ENCODE peak calls at places on chromosomes 6 and 20, in nine cellular contexts. One of them, this sample, is unnamed.

GRCh38 chr6:161135695-161136591 is 137.9 kb downstream of the AGPAT4 start:
- DNase-seq in Ammon's horn: peak
- DNase-seq in esophagus muscularis mucosa: peak
- DNase-seq in G401: no peak
- DNase-seq in LoVo: no peak
- DNase-seq in stimulated activated CD8-positive, alpha-beta memory T cell treated with anti-CD3 and anti-CD28 coated beads, Interleukin-7, amount 100 ng/mL, for 1 hour: no peak
- DNase-seq in dorsolateral prefrontal cortex: no peak
- DNase-seq in ACHN: no peak
- DNase-seq in NCI-H748 treated with DMSO at 0.1 percent for 48 hours: no peak
- DNase-seq in this sample: no peak

GRCh38 chr6:40999498-41000070 is 39.4 kb downstream of the UNC5CL start:
- DNase-seq in Ammon's horn: peak
- DNase-seq in esophagus muscularis mucosa: no peak
- DNase-seq in G401: peak
- DNase-seq in LoVo: peak
- DNase-seq in stimulated activated CD8-positive, alpha-beta memory T cell treated with anti-CD3 and anti-CD28 coated beads, Interleukin-7, amount 100 ng/mL, for 1 hour: no peak
- DNase-seq in dorsolateral prefrontal cortex: no peak
- DNase-seq in ACHN: peak
- DNase-seq in NCI-H748 treated with DMSO at 0.1 percent for 48 hours: no peak
- DNase-seq in this sample: no peak

GRCh38 chr6:73231986-73232391 is 6.7 kb upstream of the KHDC1L start:
- DNase-seq in Ammon's horn: no peak
- DNase-seq in esophagus muscularis mucosa: no peak
- DNase-seq in G401: no peak
- DNase-seq in LoVo: no peak
- DNase-seq in stimulated activated CD8-positive, alpha-beta memory T cell treated with anti-CD3 and anti-CD28 coated beads, Interleukin-7, amount 100 ng/mL, for 1 hour: no peak
- DNase-seq in dorsolateral prefrontal cortex: no peak
- DNase-seq in ACHN: no peak
- DNase-seq in NCI-H748 treated with DMSO at 0.1 percent for 48 hours: no peak
- DNase-seq in this sample: no peak

GRCh38 chr6:61555993-61556392 is 730.0 kb downstream of the KHDRBS2 start:
- DNase-seq in Ammon's horn: no peak
- DNase-seq in esophagus muscularis mucosa: no peak
- DNase-seq in G401: no peak
- DNase-seq in LoVo: no peak
- DNase-seq in stimulated activated CD8-positive, alpha-beta memory T cell treated with anti-CD3 and anti-CD28 coated beads, Interleukin-7, amount 100 ng/mL, for 1 hour: no peak
- DNase-seq in dorsolateral prefrontal cortex: no peak
- DNase-seq in ACHN: no peak
- DNase-seq in NCI-H748 treated with DMSO at 0.1 percent for 48 hours: no peak
- DNase-seq in this sample: no peak

GRCh38 chr6:91031581-91031980 is 444.7 kb upstream of the MAP3K7 start:
- DNase-seq in Ammon's horn: no peak
- DNase-seq in esophagus muscularis mucosa: no peak
- DNase-seq in G401: no peak
- DNase-seq in LoVo: no peak
- DNase-seq in stimulated activated CD8-positive, alpha-beta memory T cell treated with anti-CD3 and anti-CD28 coated beads, Interleukin-7, amount 100 ng/mL, for 1 hour: no peak
- DNase-seq in dorsolateral prefrontal cortex: no peak
- DNase-seq in ACHN: no peak
- DNase-seq in NCI-H748 treated with DMSO at 0.1 percent for 48 hours: no peak
- DNase-seq in this sample: no peak

GRCh38 chr20:33770005-33770404 is 38.2 kb downstream of the ZNF341 start:
- DNase-seq in Ammon's horn: no peak
- DNase-seq in esophagus muscularis mucosa: no peak
- DNase-seq in G401: no peak
- DNase-seq in LoVo: no peak
- DNase-seq in stimulated activated CD8-positive, alpha-beta memory T cell treated with anti-CD3 and anti-CD28 coated beads, Interleukin-7, amount 100 ng/mL, for 1 hour: no peak
- DNase-seq in dorsolateral prefrontal cortex: no peak
- DNase-seq in ACHN: no peak
- DNase-seq in NCI-H748 treated with DMSO at 0.1 percent for 48 hours: no peak
- DNase-seq in this sample: no peak

GRCh38 chr6:170437719-170438401 is 115.2 kb downstream of the PSMB1 start:
- DNase-seq in Ammon's horn: no peak
- DNase-seq in esophagus muscularis mucosa: no peak
- DNase-seq in G401: peak
- DNase-seq in LoVo: no peak
- DNase-seq in stimulated activated CD8-positive, alpha-beta memory T cell treated with anti-CD3 and anti-CD28 coated beads, Interleukin-7, amount 100 ng/mL, for 1 hour: no peak
- DNase-seq in dorsolateral prefrontal cortex: no peak
- DNase-seq in ACHN: no peak
- DNase-seq in NCI-H748 treated with DMSO at 0.1 percent for 48 hours: no peak
- DNase-seq in this sample: no peak

GRCh38 chr20:22338140-22338708 is 246.1 kb downstream of the FOXA2 start:
- DNase-seq in Ammon's horn: no peak
- DNase-seq in esophagus muscularis mucosa: peak
- DNase-seq in G401: no peak
- DNase-seq in LoVo: no peak
- DNase-seq in stimulated activated CD8-positive, alpha-beta memory T cell treated with anti-CD3 and anti-CD28 coated beads, Interleukin-7, amount 100 ng/mL, for 1 hour: no peak
- DNase-seq in dorsolateral prefrontal cortex: no peak
- DNase-seq in ACHN: no peak
- DNase-seq in NCI-H748 treated with DMSO at 0.1 percent for 48 hours: no peak
- DNase-seq in this sample: no peak

GRCh38 chr20:18404172-18404571 is 62.7 kb downstream of the DZANK1 start:
- DNase-seq in Ammon's horn: no peak
- DNase-seq in esophagus muscularis mucosa: no peak
- DNase-seq in G401: no peak
- DNase-seq in LoVo: no peak
- DNase-seq in stimulated activated CD8-positive, alpha-beta memory T cell treated with anti-CD3 and anti-CD28 coated beads, Interleukin-7, amount 100 ng/mL, for 1 hour: no peak
- DNase-seq in dorsolateral prefrontal cortex: no peak
- DNase-seq in ACHN: no peak
- DNase-seq in NCI-H748 treated with DMSO at 0.1 percent for 48 hours: no peak
- DNase-seq in this sample: no peak

This sample was measured in occipital lobe.